ENCODE peak calls at places on chromosomes 13 and 19, in four cellular contexts. M, V, G and F are unnamed samples.

GRCh38 chr19:10270180-10270615 is 722 bp upstream of the ICAM1 start:
- DNase-seq in G (no peak), V (peak), M (no peak), F (no peak)

GRCh38 chr13:104286566-104287290 is 1220.5 kb upstream of the SLC10A2 start:
- DNase-seq in G (no peak), V (no peak), M (no peak), F (peak)

GRCh38 chr19:46732172-46732938 is 13.5 kb upstream of the FKRP start:
- DNase-seq in G (no peak), M (no peak), V (no peak), F (no peak)

GRCh38 chr19:21022996-21023395 is 2.5 kb downstream of the ZNF430 start:
- DNase-seq in M (no peak), G (peak), V (no peak), F (no peak)

GRCh38 chr13:90454002-90454636 is 893.4 kb upstream of the MIR17HG start:
- DNase-seq in V (no peak), G (no peak), M (no peak), F (no peak)

GRCh38 chr19:43625918-43626579 is 6.6 kb upstream of the ZNF428 start:
- DNase-seq in M (no peak), G (no peak), V (peak), F (peak)

GRCh38 chr19:39828015-39828633 is 5.8 kb downstream of the DYRK1B start:
- DNase-seq in G (no peak), M (no peak), V (no peak), F (no peak)

GRCh38 chr13:20460744-20461143 is 64.9 kb downstream of the CRYL1 start:
- DNase-seq in M (no peak), G (no peak), V (no peak), F (no peak)

GRCh38 chr13:97242755-97243497 is 20.8 kb downstream of the MBNL2 start:
- DNase-seq in V (no peak), M (no peak), G (no peak), F (no peak)

GRCh38 chr13:109858319-109858718 is 71.9 kb upstream of the IRS2 start:
- DNase-seq in G (no peak), M (no peak), V (no peak), F (no peak)

GRCh38 chr19:19405919-19406877 is 723 bp downstream of the GATAD2A start:
- DNase-seq in G (no peak), V (peak), M (no peak), F (peak)

GRCh38 chr13:42991892-42992584 is at the start of gene EPSTI1:
- DNase-seq in G (no peak), V (peak), M (no peak), F (peak)

GRCh38 chr19:39413903-39414608 is 1.6 kb downstream of the PLEKHG2 start:
- DNase-seq in M (no peak), G (peak), V (peak), F (no peak)

GRCh38 chr19:39506944-39507714 is 7.8 kb upstream of the SELENOV start:
- DNase-seq in M (peak), V (peak), G (peak), F (peak)

GRCh38 chr19:5891938-5892771 is 11.4 kb downstream of the NDUFA11 start:
- DNase-seq in M (no peak), V (peak), G (no peak), F (peak)

GRCh38 chr13:99353836-99354235 is 46.6 kb upstream of the GPR183 start:
- DNase-seq in M (no peak), G (no peak), V (no peak), F (no peak)

GRCh38 chr19:33273881-33274662 is 28.3 kb downstream of the CEBPA start:
- DNase-seq in V (no peak), G (peak), M (no peak), F (no peak)

GRCh38 chr13:78993792-78994191 is 334.8 kb upstream of the OBI1 start:
- DNase-seq in G (no peak), M (no peak), V (no peak), F (no peak)

GRCh38 chr13:77026255-77026782 is 640 bp downstream of the FBXL3 start:
- DNase-seq in M (no peak), G (peak), V (peak), F (peak)

GRCh38 chr13:88979465-88980180 is 1308.5 kb downstream of the SLITRK5 start:
- DNase-seq in V (no peak), G (no peak), M (no peak), F (no peak)

GRCh38 chr13:110993788-110994187 is 78.9 kb upstream of the ANKRD10 start:
- DNase-seq in M (no peak), G (no peak), V (no peak), F (peak)

GRCh38 chr19:37953576-37954303 is 46.7 kb downstream of the SIPA1L3 start:
- DNase-seq in M (no peak), V (no peak), G (no peak), F (no peak)

GRCh38 chr19:17772172-17772571 is 20.9 kb downstream of the FCHO1 start:
- DNase-seq in M (no peak), V (no peak), G (no peak), F (no peak)

GRCh38 chr19:3851254-3852176 is 17.3 kb downstream of the ZFR2 start:
- DNase-seq in V (no peak), M (no peak), G (no peak), F (no peak)

GRCh38 chr13:100533588-100534041 is 55.0 kb downstream of the GGACT start:
- DNase-seq in V (no peak), M (no peak), G (peak), F (no peak)

GRCh38 chr13:52955505-52955904 is 73.1 kb upstream of the OLFM4 start:
- DNase-seq in V (no peak), M (peak), G (no peak), F (peak)

GRCh38 chr19:50159078-50159477 is 4.0 kb downstream of the IZUMO2 start:
- DNase-seq in G (no peak), V (no peak), M (no peak), F (no peak)

GRCh38 chr13:60164490-60164889 is 762 bp upstream of the DIAPH3 start:
- DNase-seq in V (no peak), G (no peak), M (no peak), F (no peak)

GRCh38 chr19:4713384-4713951 is 10.2 kb downstream of the DPP9 start:
- DNase-seq in V (no peak), M (no peak), G (no peak), F (no peak)

GRCh38 chr13:83019986-83020385 is 862.3 kb downstream of the SLITRK1 start:
- DNase-seq in V (no peak), G (no peak), M (no peak), F (no peak)

GRCh38 chr19:45539460-45539859 is 32.2 kb downstream of the VASP start:
- DNase-seq in M (no peak), V (no peak), G (no peak), F (no peak)

GRCh38 chr13:99702687-99703319 is 201.5 kb downstream of the TM9SF2 start:
- DNase-seq in G (no peak), V (no peak), M (no peak), F (peak)

GRCh38 chr19:4327252-4327876 is 11.3 kb downstream of the STAP2 start:
- DNase-seq in G (no peak), M (peak), V (peak), F (peak)

GRCh38 chr19:18274776-18275356 is 614 bp upstream of the IQCN start:
- DNase-seq in V (peak), G (peak), M (no peak), F (no peak)

GRCh38 chr13:33415822-33416221 is 130.3 kb upstream of the STARD13 start:
- DNase-seq in M (no peak), V (no peak), G (no peak), F (no peak)

GRCh38 chr13:50701469-50701868 is 142.0 kb downstream of the DLEU7 start:
- DNase-seq in V (no peak), G (no peak), M (no peak), F (no peak)

GRCh38 chr13:21719463-21719862 is 48.6 kb downstream of the FGF9 start:
- DNase-seq in V (no peak), M (no peak), G (no peak), F (no peak)
- TF ChIP-seq JUN in V (no peak), M (no peak), G (no peak), F (no peak)

GRCh38 chr13:113561417-113562084 is 23.0 kb upstream of the TFDP1 start:
- DNase-seq in G (no peak), V (no peak), M (no peak), F (no peak)
- TF ChIP-seq SP1 in G (no peak), V (no peak), M (no peak), F (no peak)

GRCh38 chr19:1470864-1471513 is 8.0 kb downstream of the C19orf25 start:
- DNase-seq in M (no peak), V (no peak), G (no peak), F (peak)
- TF ChIP-seq CTCF in M (no peak), V (no peak), G (no peak), F (no peak)

GRCh38 chr13:105599477-105600037 is 935.9 kb downstream of the EFNB2 start:
- DNase-seq in G (no peak), M (no peak), V (no peak), F (no peak)
- TF ChIP-seq JUN in G (no peak), M (no peak), V (no peak), F (no peak)

DNA sequence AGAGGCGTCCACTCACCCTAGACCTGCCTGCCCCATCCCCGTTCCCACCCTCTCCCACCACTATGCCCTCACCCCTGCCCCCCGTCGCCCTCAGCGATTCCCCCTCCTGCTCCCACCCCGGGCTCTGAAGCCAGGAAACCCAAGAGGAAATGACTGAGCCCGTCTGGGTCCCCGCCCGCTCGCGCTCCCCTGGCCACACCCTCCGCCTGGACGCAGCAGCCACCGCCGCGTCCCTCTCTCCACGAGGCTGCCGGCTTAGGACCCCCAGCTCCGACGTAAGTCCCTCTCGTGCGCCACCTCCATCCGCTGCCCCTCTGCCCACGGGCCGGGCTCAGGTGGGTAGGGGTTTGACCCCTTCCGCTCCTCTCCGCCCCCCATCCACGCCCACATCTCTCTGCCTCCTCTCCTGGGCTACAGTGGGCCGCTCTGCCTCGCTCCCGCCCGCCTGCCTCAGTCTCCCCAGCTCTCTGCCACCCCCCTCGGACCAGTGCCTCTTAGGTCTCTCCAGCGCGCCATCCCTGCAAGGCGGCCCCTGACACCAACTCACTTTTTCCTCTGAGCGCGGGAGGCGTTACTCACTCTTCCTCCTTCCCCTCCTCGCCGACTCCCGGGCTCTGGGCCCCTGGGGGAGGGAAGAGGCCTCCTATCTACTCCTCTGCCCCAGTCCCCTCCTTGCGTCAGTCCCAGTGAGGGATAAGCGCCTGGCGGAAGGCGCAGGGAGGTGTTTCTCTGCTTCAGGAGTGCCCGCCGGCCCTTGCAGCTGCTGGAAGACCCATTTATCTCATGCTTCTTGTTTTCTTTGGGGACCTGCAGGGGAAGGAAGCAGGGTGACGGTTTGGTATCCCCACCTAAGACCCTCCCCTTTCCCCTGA is at the start of gene FXYD5:
- DNase-seq in M (no peak), G (no peak), V (peak), F (peak)
- TF ChIP-seq SP1 in M (no peak), G (no peak), V (peak), F (no peak)

GRCh38 chr13:73228546-73228945 is 169.7 kb downstream of the KLF5 start:
- DNase-seq in V (no peak), G (no peak), M (no peak), F (no peak)
- TF ChIP-seq CTCF in V (no peak), G (no peak), M (no peak), F (no peak)